ENCODE peak calls at places on chromosomes 5 and 9, in eight cellular contexts. T, L, R, I, B, D, A and N are unnamed samples.

GRCh38 chr9:133621868-133622267 is 12.7 kb upstream of the FAM163B start:
- DNase-seq in A (no peak), R (no peak), D (no peak), B (peak; percentile 51), I (no peak), T (no peak), L (no peak), N (no peak)

GRCh38 chr5:175555168-175555745 is 76.9 kb downstream of the SFXN1 start:
- DNase-seq in I (no peak), R (no peak), D (no peak), L (no peak), B (no peak), A (no peak), T (no peak), N (no peak)

GRCh38 chr9:131179561-131180219 is 54.3 kb downstream of the NUP214 start:
- DNase-seq in L (no peak), B (no peak), A (no peak), R (no peak), D (peak; percentile 85), T (peak; percentile 93), I (no peak), N (no peak)

GRCh38 chr5:68771221-68771620 is 322.6 kb upstream of the SLC30A5 start:
- DNase-seq in A (no peak), B (no peak), D (no peak), L (no peak), I (no peak), T (no peak), R (no peak), N (no peak)

GRCh38 chr5:74127377-74128338 is 501.7 kb downstream of the ARHGEF28 start:
- DNase-seq in I (no peak), B (no peak), D (no peak), R (no peak), T (peak; percentile 6), L (no peak), A (no peak), N (peak; percentile 21)

GRCh38 chr5:32232441-32233219 is 58.5 kb upstream of the GOLPH3 start:
- DNase-seq in L (peak; percentile 85), D (peak; percentile 34), T (peak; percentile 81), R (peak; percentile 86), B (peak; percentile 71), A (peak; percentile 75), I (peak; percentile 68), N (peak; percentile 83)

GRCh38 chr9:108860354-108860753 is 1.7 kb upstream of the ACTL7A start:
- DNase-seq in R (no peak), D (no peak), A (no peak), L (no peak), T (no peak), B (no peak), I (no peak), N (no peak)

GRCh38 chr9:113915817-113916474 is 39.8 kb downstream of the ZNF618 start:
- DNase-seq in R (no peak), A (no peak), L (no peak), D (no peak), T (no peak), I (no peak), B (no peak), N (no peak)

GRCh38 chr9:81874926-81875325 is 53.3 kb upstream of the SPATA31D4 start:
- DNase-seq in T (peak; percentile 83), I (no peak), R (no peak), B (no peak), L (peak; percentile 57), D (peak; percentile 63), A (no peak), N (no peak)

GRCh38 chr9:893843-894420 is 52.4 kb downstream of the DMRT1 start:
- DNase-seq in D (peak; percentile 1), A (peak; percentile 29), T (peak; percentile 60), R (no peak), L (peak; percentile 66), B (peak; percentile 56), I (no peak), N (peak; percentile 73)

GRCh38 chr9:114448706-114449105 is 56.6 kb downstream of the WHRN start:
- DNase-seq in T (peak; percentile 32), B (no peak), D (no peak), R (no peak), A (no peak), L (no peak), I (no peak), N (no peak)

GRCh38 chr5:111075520-111075919 is 4.0 kb downstream of the TSLP start:
- DNase-seq in D (peak; percentile 72), B (no peak), T (peak; percentile 98), A (no peak), I (no peak), L (no peak), R (no peak), N (no peak)

GRCh38 chr5:111071413-111071812 is at the start of gene TSLP:
- DNase-seq in R (no peak), D (no peak), I (no peak), B (no peak), L (no peak), T (no peak), A (no peak), N (no peak)

GRCh38 chr5:111070272-111071134 is 1.0 kb upstream of the TSLP start:
- DNase-seq in I (peak; percentile 29), R (no peak), A (peak; percentile 26), T (peak; percentile 25), D (no peak), B (no peak), L (no peak), N (peak; percentile 47)

GRCh38 chr5:111074244-111074643 is 2.7 kb downstream of the TSLP start:
- DNase-seq in I (no peak), B (no peak), T (peak; percentile 16), R (no peak), A (no peak), D (no peak), L (no peak), N (no peak)

DNA sequence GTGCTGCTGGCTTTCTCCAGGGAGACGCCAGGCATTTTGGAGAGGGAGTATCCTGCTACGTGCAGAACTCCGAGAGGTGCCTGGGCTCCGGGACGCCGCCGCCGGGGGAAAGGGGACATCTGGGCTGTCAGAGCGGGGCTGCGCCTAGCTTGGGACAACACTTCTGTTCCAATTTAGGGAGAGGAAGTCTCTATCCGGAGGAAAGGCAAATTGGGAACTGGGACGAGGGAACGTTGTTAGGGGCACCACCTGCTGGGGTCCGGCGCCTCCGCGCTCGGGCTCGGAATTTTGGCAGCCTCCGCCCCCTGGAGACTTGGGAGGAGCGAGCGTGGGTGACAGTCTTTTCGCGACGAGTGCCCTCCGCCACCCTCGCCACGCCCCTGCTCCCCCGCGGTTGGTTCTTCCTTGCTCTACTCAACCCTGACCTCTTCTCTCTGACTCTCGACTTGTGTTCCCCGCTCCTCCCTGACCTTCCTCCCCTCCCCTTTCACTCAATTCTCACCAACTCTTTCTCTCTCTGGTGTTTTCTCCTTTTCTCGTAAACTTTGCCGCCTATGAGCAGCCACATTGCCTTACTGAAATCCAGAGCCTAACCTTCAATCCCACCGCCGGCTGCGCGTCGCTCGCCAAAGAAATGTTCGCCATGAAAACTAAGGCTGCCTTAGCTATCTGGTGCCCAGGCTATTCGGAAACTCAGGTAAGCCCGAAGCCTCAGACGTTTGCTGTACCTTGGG is 1.6 kb downstream of the TSLP start:
- DNase-seq in R (peak; percentile 57), L (peak; percentile 64), B (peak; percentile 84), A (peak; percentile 66), D (no peak), I (peak; percentile 76), T (peak; percentile 44), N (peak; percentile 60)
- TF ChIP-seq CTCF in R (no peak), L (no peak), B (peak; percentile 30), A (no peak), D (peak; percentile 37), I (no peak), T (no peak), N (no peak)

GRCh38 chr5:98637607-98638006 is 135.9 kb upstream of the RGMB start:
- DNase-seq in A (peak; percentile 27), I (no peak), R (no peak), T (no peak), B (no peak), L (no peak), D (no peak), N (no peak)
- H3K4me3 ChIP-seq in A (no peak overlapping the region), I (no peak overlapping the region), R (no peak overlapping the region), T (no peak overlapping the region), B (no peak overlapping the region), L (no peak overlapping the region), D (no peak overlapping the region), N (no peak overlapping the region)

DNA sequence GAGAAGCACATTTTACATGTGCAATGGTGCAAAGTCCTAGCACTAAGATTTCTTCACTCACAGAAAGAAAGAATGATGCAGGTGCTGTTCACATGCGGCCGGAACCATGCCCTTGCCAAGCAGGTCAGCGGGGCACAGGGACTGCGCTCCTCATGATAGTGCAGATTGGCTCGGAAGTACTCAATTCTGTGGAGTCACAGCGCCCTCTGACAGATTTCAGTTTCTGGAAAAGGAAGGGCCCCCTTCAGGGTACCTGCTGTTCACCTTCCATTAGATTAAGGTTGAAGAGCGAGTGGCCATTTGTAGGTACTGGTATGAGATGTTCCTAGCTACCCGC is 75.7 kb downstream of the TMC1 start:
- DNase-seq in R (no peak), T (no peak), I (no peak), B (no peak), A (no peak), D (no peak), L (no peak), N (no peak)
- TF ChIP-seq CTCF in R (no peak), T (no peak), I (no peak), B (peak; percentile 30), A (no peak), D (no peak), L (no peak), N (no peak)

GRCh38 chr5:109195667-109196066 is 214.1 kb downstream of the PJA2 start:
- DNase-seq in B (no peak), I (no peak), R (no peak), T (no peak), L (no peak), D (no peak), A (no peak), N (no peak)
- H3K4me3 ChIP-seq in B (no peak overlapping the region), I (no peak overlapping the region), R (no peak overlapping the region), T (no peak overlapping the region), L (no peak overlapping the region), D (no peak overlapping the region), A (no peak overlapping the region), N (no peak overlapping the region)

DNA sequence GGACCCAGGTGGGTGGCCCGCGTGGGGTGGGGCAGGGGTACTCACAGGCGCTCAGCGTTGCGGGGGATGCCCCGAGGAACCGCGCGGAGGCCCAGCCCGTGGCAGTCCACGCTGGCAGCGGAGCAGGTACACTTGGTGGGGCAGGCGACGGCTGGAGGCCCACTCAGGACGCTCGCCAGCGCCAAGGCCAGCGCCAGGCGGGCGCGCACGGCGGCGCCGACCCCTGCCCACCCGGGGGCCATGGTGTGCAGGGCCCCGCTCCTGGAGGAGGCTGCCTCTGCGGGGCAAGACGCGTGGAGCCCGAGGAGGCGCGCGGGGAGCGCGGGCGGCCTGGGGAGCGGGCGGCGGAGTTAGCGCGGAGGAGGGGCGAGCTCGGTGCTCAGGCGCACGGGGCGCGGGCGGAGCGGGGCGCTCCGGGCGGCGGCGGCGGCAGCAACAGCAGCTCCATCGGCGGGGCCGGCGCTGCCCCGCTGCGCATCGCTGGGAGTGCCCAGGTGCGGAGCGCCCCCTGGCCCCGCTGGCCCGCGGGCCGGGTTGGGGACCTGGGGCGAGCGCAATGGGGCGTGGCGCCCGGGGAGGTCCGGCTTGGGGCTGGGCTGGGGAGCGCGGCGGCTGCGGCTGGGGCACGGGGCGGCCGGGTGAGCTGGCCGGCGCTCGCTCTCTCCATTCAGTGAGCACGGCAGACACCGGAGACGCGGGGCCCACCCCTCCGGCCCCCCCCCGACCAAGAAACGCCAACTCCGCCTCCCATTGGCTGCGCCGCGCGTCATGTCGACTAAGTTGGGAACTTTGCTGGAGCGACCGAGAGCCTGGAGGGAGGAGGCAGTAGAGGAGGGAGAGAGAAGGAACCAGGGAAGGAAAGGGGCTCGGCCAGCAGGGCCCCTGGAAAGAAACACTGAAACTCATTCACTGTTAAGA is at the start of gene SLIT3:
- DNase-seq in R (peak; percentile 61), I (peak; percentile 72), T (peak; percentile 88), L (peak; percentile 48), D (no peak), A (peak; percentile 78), B (peak; percentile 90), N (peak; percentile 56)
- TF ChIP-seq CTCF in R (no peak), I (no peak), T (peak; percentile 37), L (no peak), D (no peak), A (no peak), B (peak; percentile 16), N (no peak)